ENCODE peak calls at places on chromosome 13, in seven cellular contexts. C is esophagus squamous epithelium, R is SJCRH30, L is small intestine, X is endodermal cell, Q is heart right ventricle, T is aorta. G is an unnamed sample. For H3K36me3 and H3K27me3, the result is how much of the 10 kb centered on the place peaks cover.

GRCh38 chr13:89812856-89813255 is 1534.6 kb upstream of the MIR17HG start:
- DNase-seq in C (no peak), R (no peak), L (no peak), X (no peak), Q (no peak), T (no peak), G (no peak)

GRCh38 chr13:44904982-44905381 is 84.3 kb downstream of the NUFIP1 start:
- DNase-seq in C (no peak), R (peak), L (no peak), X (no peak), Q (peak), T (peak), G (peak)

GRCh38 chr13:50685491-50685890 is 158.0 kb downstream of the DLEU7 start:
- DNase-seq in C (no peak), R (peak), L (peak), X (no peak), Q (peak), T (peak), G (peak)

GRCh38 chr13:21297914-21298831 is 121.7 kb downstream of the MRPL57 start:
- DNase-seq in C (peak), R (peak), L (peak), X (peak), Q (peak), T (peak), G (peak)

GRCh38 chr13:45179428-45179827 is 21.4 kb downstream of the KCTD4 start:
- DNase-seq in C (no peak), R (no peak), L (peak), X (no peak), Q (no peak), T (no peak), G (no peak)

GRCh38 chr13:73708393-73708985 is 425.7 kb downstream of the KLF12 start:
- DNase-seq in C (no peak), R (peak), L (peak), X (peak), Q (peak), T (no peak), G (peak)

GRCh38 chr13:85565652-85566051 is 233.6 kb downstream of the SLITRK6 start:
- DNase-seq in C (no peak), R (no peak), L (no peak), X (no peak), Q (no peak), T (no peak), G (no peak)

GRCh38 chr13:64591981-64592380 is 2638.2 kb downstream of the PCDH9 start:
- DNase-seq in C (no peak), R (no peak), L (no peak), X (no peak), Q (no peak), T (no peak), G (no peak)

GRCh38 chr13:45373116-45373606 is 32.2 kb upstream of the TPT1 start:
- DNase-seq in C (no peak), R (no peak), L (peak), X (no peak), Q (no peak), T (no peak), G (no peak)

GRCh38 chr13:27666951-27667350 is 45.3 kb downstream of the POLR1D start:
- DNase-seq in C (no peak), R (no peak), L (no peak), X (no peak), Q (no peak), T (no peak), G (no peak)

GRCh38 chr13:45781553-45782326 is 69.8 kb downstream of the SIAH3 start:
- DNase-seq in C (no peak), R (peak), L (peak), X (no peak), Q (peak), T (peak), G (peak)

GRCh38 chr13:78298657-78299056 is 304.7 kb downstream of the POU4F1 start:
- DNase-seq in C (no peak), R (no peak), L (no peak), X (no peak), Q (no peak), T (no peak), G (no peak)

GRCh38 chr13:53242015-53242414 is 213.4 kb downstream of the OLFM4 start:
- DNase-seq in C (no peak), R (no peak), L (no peak), X (no peak), Q (no peak), T (no peak), G (no peak)

GRCh38 chr13:106561551-106562170 is 6.3 kb downstream of the ARGLU1 start:
- DNase-seq in C (no peak), R (no peak), L (no peak), X (no peak), Q (peak), T (no peak), G (no peak)

GRCh38 chr13:27857271-27857670 is 62.5 kb upstream of the PDX1 start:
- DNase-seq in C (no peak), R (peak), L (peak), X (no peak), Q (no peak), T (no peak), G (no peak)

GRCh38 chr13:75478659-75479058 is 3.3 kb downstream of the TBC1D4 start:
- DNase-seq in C (no peak), R (no peak), L (no peak), X (no peak), Q (no peak), T (no peak), G (no peak)

GRCh38 chr13:38981096-38981495 is 9.5 kb downstream of the STOML3 start:
- DNase-seq in C (no peak), R (peak), L (no peak), X (no peak), Q (no peak), T (no peak), G (no peak)

GRCh38 chr13:35891973-35892441 is 239.2 kb downstream of the DCLK1 start:
- DNase-seq in C (no peak), R (no peak), L (no peak), X (no peak), Q (no peak), T (no peak), G (no peak)

GRCh38 chr13:20461481-20461859 is 64.2 kb downstream of the CRYL1 start:
- DNase-seq in C (no peak), R (no peak), L (no peak), X (no peak), Q (no peak), T (no peak), G (peak)

GRCh38 chr13:114161028-114161556 is 18.0 kb upstream of the CFAP97D2 start:
- DNase-seq in C (no peak), R (no peak), L (no peak), X (no peak), Q (no peak), T (no peak), G (no peak)

GRCh38 chr13:31611214-31611613 is 128.1 kb upstream of the RXFP2 start:
- DNase-seq in C (no peak), R (no peak), L (no peak), X (no peak), Q (no peak), T (no peak), G (no peak)

GRCh38 chr13:112969692-112970338 is 801 bp downstream of the MCF2L start:
- DNase-seq in C (no peak), R (no peak), L (peak), X (no peak), Q (no peak), T (no peak), G (no peak)
- H3K4me3 ChIP-seq in C (peak), R (peak), L (no peak), X (peak), Q (peak), T (no peak), G (no peak)

GRCh38 chr13:79317856-79318255 is 88.2 kb downstream of the RBM26 start:
- DNase-seq in C (no peak), R (no peak), L (no peak), X (no peak), Q (no peak), T (no peak), G (no peak)
- H3K36me3 ChIP-seq in C (half or more), R (half or more), L (under half), X (half or more), Q (half or more), T (under half), G (under half)

DNA sequence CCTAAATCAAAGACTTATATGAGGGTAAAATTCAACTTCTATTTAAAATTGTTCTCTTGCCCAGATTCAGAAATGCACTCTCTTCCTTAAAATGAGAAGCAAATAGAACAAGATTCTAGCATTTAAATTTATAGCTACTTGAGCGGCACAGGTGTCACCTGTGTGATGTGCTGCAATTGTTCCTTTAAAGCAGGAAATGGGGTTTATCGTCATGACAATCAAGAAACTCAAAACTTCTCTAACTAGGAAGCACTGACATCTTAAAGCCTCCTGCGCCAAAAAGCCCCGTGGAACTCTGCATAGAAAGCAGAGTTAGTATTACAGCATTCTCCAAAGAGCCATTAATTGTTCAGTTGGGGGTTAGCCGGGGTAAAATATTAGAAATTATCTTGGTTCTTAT is 2.6 kb upstream of the OXGR1 start:
- DNase-seq in C (no peak), R (no peak), L (no peak), X (no peak), Q (no peak), T (no peak), G (no peak)
- H3K27me3 ChIP-seq in C (under half), R (under half), L (under half), X (half or more), Q (half or more), T (under half), G (under half)

GRCh38 chr13:60335531-60335930 is 61.5 kb upstream of the TDRD3 start:
- DNase-seq in C (no peak), R (no peak), L (peak), X (no peak), Q (no peak), T (no peak), G (no peak)
- H3K4me3 ChIP-seq in C (no peak), R (no peak), L (no peak), X (no peak), Q (no peak), T (no peak), G (no peak)

GRCh38 chr13:32745509-32745908 is 159.3 kb downstream of the PDS5B start:
- DNase-seq in C (no peak), R (no peak), L (no peak), X (peak), Q (no peak), T (no peak), G (no peak)
- H3K36me3 ChIP-seq in C (under half), R (half or more), L (under half), X (half or more), Q (half or more), T (under half), G (under half)

GRCh38 chr13:111039735-111040134 is 75.4 kb upstream of the ARHGEF7 start:
- DNase-seq in C (no peak), R (no peak), L (no peak), X (no peak), Q (no peak), T (no peak), G (no peak)

GRCh38 chr13:111035861-111036260 is 79.2 kb upstream of the ARHGEF7 start:
- DNase-seq in C (no peak), R (no peak), L (no peak), X (no peak), Q (no peak), T (no peak), G (no peak)

GRCh38 chr13:111036665-111037064 is 78.4 kb upstream of the ARHGEF7 start:
- DNase-seq in C (no peak), R (no peak), L (no peak), X (no peak), Q (no peak), T (no peak), G (no peak)

GRCh38 chr13:111038887-111039286 is 76.2 kb upstream of the ARHGEF7 start:
- DNase-seq in C (no peak), R (no peak), L (no peak), X (no peak), Q (no peak), T (no peak), G (no peak)

GRCh38 chr13:111037838-111038397 is 77.2 kb upstream of the ARHGEF7 start:
- DNase-seq in C (no peak), R (no peak), L (no peak), X (no peak), Q (no peak), T (no peak), G (no peak)
- H3K27me3 ChIP-seq in C (under half), R (under half), L (under half), X (under half), Q (under half), T (under half), G (under half)

GRCh38 chr13:57063007-57063406 is 77.7 kb upstream of the PRR20A start:
- DNase-seq in C (no peak), R (no peak), L (no peak), X (peak), Q (no peak), T (no peak), G (no peak)
- H3K4me3 ChIP-seq in C (no peak), R (no peak), L (no peak), X (no peak), Q (no peak), T (no peak), G (no peak)

DNA sequence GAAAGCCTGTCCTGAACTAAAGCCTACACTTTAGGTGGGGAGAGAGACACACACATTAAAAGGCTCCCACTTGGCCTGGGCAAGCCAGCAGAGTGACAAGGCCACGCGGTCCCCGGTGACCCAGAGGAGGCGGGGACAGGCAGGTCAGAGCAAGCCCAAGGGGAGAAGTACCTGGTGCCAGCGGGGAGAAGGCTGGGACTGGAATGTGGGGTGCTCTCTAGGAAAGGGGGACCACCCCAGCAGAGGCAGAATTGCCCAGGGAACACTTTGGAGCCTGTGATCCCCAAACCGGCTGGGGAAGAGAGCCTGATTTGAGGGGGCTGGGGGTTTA is 82.3 kb downstream of the RAB20 start:
- DNase-seq in C (no peak), R (no peak), L (no peak), X (no peak), Q (no peak), T (no peak), G (no peak)
- H3K36me3 ChIP-seq in C (half or more), R (under half), L (under half), X (half or more), Q (half or more), T (under half), G (under half)

GRCh38 chr13:94966380-94966779 is 254.0 kb upstream of the SOX21 start:
- DNase-seq in C (no peak), R (no peak), L (no peak), X (no peak), Q (no peak), T (no peak), G (no peak)
- H3K27me3 ChIP-seq in C (under half), R (under half), L (under half), X (half or more), Q (half or more), T (under half), G (half or more)